ENCODE peak calls at places on chromosomes 7 and 10, in nine cellular contexts. U, B, R, Z, L, S, N, D and O are unnamed samples.

GRCh38 chr7:2950578-2950977 is 93.1 kb downstream of the CARD11 start:
- DNase-seq in U (no peak), B (no peak), R (peak), Z (no peak), L (no peak), S (no peak), N (no peak), D (no peak), O (peak)

GRCh38 chr7:131555565-131556054 is 818 bp downstream of the PODXL start:
- DNase-seq in U (no peak), B (no peak), R (peak), Z (no peak), L (no peak), S (no peak), N (no peak), D (no peak), O (peak)

GRCh38 chr7:102080003-102080361 is 206.7 kb upstream of the SH2B2 start:
- DNase-seq in U (no peak), B (no peak), R (no peak), Z (no peak), L (no peak), S (no peak), N (no peak), D (no peak), O (no peak)

GRCh38 chr10:75853085-75853484 is 421.7 kb downstream of the LRMDA start:
- DNase-seq in U (no peak), B (peak), R (no peak), Z (no peak), L (no peak), S (no peak), N (peak), D (no peak), O (peak)

GRCh38 chr7:28672397-28672797 is 260.1 kb downstream of the CREB5 start:
- DNase-seq in U (no peak), B (no peak), R (no peak), Z (no peak), L (no peak), S (no peak), N (no peak), D (no peak), O (no peak)

GRCh38 chr10:71771821-71772617 is 1.3 kb downstream of the VSIR start:
- DNase-seq in U (no peak), B (peak), R (peak), Z (no peak), L (no peak), S (no peak), N (peak), D (peak), O (no peak)

GRCh38 chr10:99927719-99928280 is 81.9 kb downstream of the DNMBP start:
- DNase-seq in U (no peak), B (peak), R (peak), Z (no peak), L (no peak), S (no peak), N (peak), D (no peak), O (peak)

GRCh38 chr7:121744319-121744718 is 128.6 kb upstream of the PTPRZ1 start:
- DNase-seq in U (no peak), B (no peak), R (no peak), Z (no peak), L (no peak), S (no peak), N (no peak), D (no peak), O (no peak)

GRCh38 chr10:628386-629045 is 61.0 kb downstream of the DIP2C start:
- DNase-seq in U (no peak), B (no peak), R (no peak), Z (no peak), L (no peak), S (no peak), N (no peak), D (no peak), O (no peak)

GRCh38 chr7:2029936-2030335 is 202.8 kb downstream of the MAD1L1 start:
- DNase-seq in U (no peak), B (no peak), R (no peak), Z (no peak), L (no peak), S (no peak), N (no peak), D (no peak), O (no peak)

GRCh38 chr10:89793649-89794254 is 92.4 kb downstream of the KIF20B start:
- DNase-seq in U (peak), B (peak), R (peak), Z (no peak), L (peak), S (no peak), N (peak), D (peak), O (peak)

GRCh38 chr10:45418417-45418858 is 44.4 kb downstream of the ALOX5 start:
- DNase-seq in U (no peak), B (no peak), R (no peak), Z (no peak), L (no peak), S (no peak), N (no peak), D (no peak), O (no peak)